ENCODE peak calls at places on chromosomes 11 and 22, in ten cellular contexts. One of them, this sample, is unnamed.

GRCh38 chr11:60912223-60912850 is 1.6 kb upstream of the TMEM109 start:
- DNase-seq in T-helper 1 cell: no peak
- DNase-seq in H54: no peak
- DNase-seq in cardiac fibroblast: no peak
- DNase-seq in cerebellar cortex: peak
- DNase-seq in brain pericyte: peak
- DNase-seq in activated naive CD4-positive, alpha-beta T cell treated with Interleukin-2 at 50 U/mL for 16 hours: no peak
- DNase-seq in small intestine: no peak
- DNase-seq in NCI-H2029 treated with DMSO at 0.1 percent for 48 hours: no peak
- DNase-seq in GM12892: no peak
- DNase-seq in this sample: no peak

GRCh38 chr11:113389288-113389687 is 1.7 kb downstream of the ANKK1 start:
- DNase-seq in T-helper 1 cell: no peak
- DNase-seq in H54: no peak
- DNase-seq in cardiac fibroblast: no peak
- DNase-seq in cerebellar cortex: no peak
- DNase-seq in brain pericyte: no peak
- DNase-seq in activated naive CD4-positive, alpha-beta T cell treated with Interleukin-2 at 50 U/mL for 16 hours: no peak
- DNase-seq in small intestine: no peak
- DNase-seq in NCI-H2029 treated with DMSO at 0.1 percent for 48 hours: no peak
- DNase-seq in GM12892: no peak
- DNase-seq in this sample: no peak

GRCh38 chr11:8693010-8693551 is 10.5 kb downstream of the RPL27A start:
- DNase-seq in T-helper 1 cell: no peak
- DNase-seq in H54: no peak
- DNase-seq in cardiac fibroblast: peak
- DNase-seq in cerebellar cortex: no peak
- DNase-seq in brain pericyte: no peak
- DNase-seq in activated naive CD4-positive, alpha-beta T cell treated with Interleukin-2 at 50 U/mL for 16 hours: no peak
- DNase-seq in small intestine: no peak
- DNase-seq in NCI-H2029 treated with DMSO at 0.1 percent for 48 hours: no peak
- DNase-seq in GM12892: no peak
- DNase-seq in this sample: no peak

GRCh38 chr11:46391578-46392420 is at the start of gene CHRM4:
- DNase-seq in T-helper 1 cell: no peak
- DNase-seq in H54: peak
- DNase-seq in cardiac fibroblast: peak
- DNase-seq in cerebellar cortex: no peak
- DNase-seq in brain pericyte: no peak
- DNase-seq in activated naive CD4-positive, alpha-beta T cell treated with Interleukin-2 at 50 U/mL for 16 hours: no peak
- DNase-seq in small intestine: peak
- DNase-seq in NCI-H2029 treated with DMSO at 0.1 percent for 48 hours: no peak
- DNase-seq in GM12892: peak
- DNase-seq in this sample: no peak

GRCh38 chr11:67272327-67273259 is 6.3 kb downstream of the GRK2 start:
- DNase-seq in T-helper 1 cell: no peak
- DNase-seq in H54: no peak
- DNase-seq in cardiac fibroblast: no peak
- DNase-seq in cerebellar cortex: no peak
- DNase-seq in brain pericyte: no peak
- DNase-seq in activated naive CD4-positive, alpha-beta T cell treated with Interleukin-2 at 50 U/mL for 16 hours: peak
- DNase-seq in small intestine: no peak
- DNase-seq in NCI-H2029 treated with DMSO at 0.1 percent for 48 hours: no peak
- DNase-seq in GM12892: no peak
- DNase-seq in this sample: no peak

GRCh38 chr11:64285885-64286800 is 495 bp downstream of the GPR137 start:
- DNase-seq in T-helper 1 cell: no peak
- DNase-seq in H54: no peak
- DNase-seq in cardiac fibroblast: no peak
- DNase-seq in cerebellar cortex: no peak
- DNase-seq in brain pericyte: no peak
- DNase-seq in activated naive CD4-positive, alpha-beta T cell treated with Interleukin-2 at 50 U/mL for 16 hours: peak
- DNase-seq in small intestine: no peak
- DNase-seq in NCI-H2029 treated with DMSO at 0.1 percent for 48 hours: peak
- DNase-seq in GM12892: no peak
- DNase-seq in this sample: no peak

GRCh38 chr11:85663781-85664560 is 958 bp downstream of the CREBZF start:
- DNase-seq in T-helper 1 cell: peak
- DNase-seq in H54: peak
- DNase-seq in cardiac fibroblast: peak
- DNase-seq in cerebellar cortex: peak
- DNase-seq in brain pericyte: no peak
- DNase-seq in activated naive CD4-positive, alpha-beta T cell treated with Interleukin-2 at 50 U/mL for 16 hours: peak
- DNase-seq in small intestine: peak
- DNase-seq in NCI-H2029 treated with DMSO at 0.1 percent for 48 hours: no peak
- DNase-seq in GM12892: peak
- DNase-seq in this sample: no peak

GRCh38 chr22:31951201-31952093 is 7.1 kb downstream of the YWHAH start:
- DNase-seq in T-helper 1 cell: no peak
- DNase-seq in H54: no peak
- DNase-seq in cardiac fibroblast: no peak
- DNase-seq in cerebellar cortex: no peak
- DNase-seq in brain pericyte: no peak
- DNase-seq in activated naive CD4-positive, alpha-beta T cell treated with Interleukin-2 at 50 U/mL for 16 hours: peak
- DNase-seq in small intestine: peak
- DNase-seq in NCI-H2029 treated with DMSO at 0.1 percent for 48 hours: no peak
- DNase-seq in GM12892: no peak
- DNase-seq in this sample: no peak

GRCh38 chr11:1632053-1632714 is 2.6 kb downstream of the KRTAP5-5 start:
- DNase-seq in T-helper 1 cell: no peak
- DNase-seq in H54: no peak
- DNase-seq in cardiac fibroblast: no peak
- DNase-seq in cerebellar cortex: no peak
- DNase-seq in brain pericyte: no peak
- DNase-seq in activated naive CD4-positive, alpha-beta T cell treated with Interleukin-2 at 50 U/mL for 16 hours: no peak
- DNase-seq in small intestine: no peak
- DNase-seq in NCI-H2029 treated with DMSO at 0.1 percent for 48 hours: no peak
- DNase-seq in GM12892: no peak
- DNase-seq in this sample: no peak

GRCh38 chr22:40023226-40023925 is 28.6 kb downstream of the FAM83F start:
- DNase-seq in T-helper 1 cell: no peak
- DNase-seq in H54: no peak
- DNase-seq in cardiac fibroblast: no peak
- DNase-seq in cerebellar cortex: no peak
- DNase-seq in brain pericyte: no peak
- DNase-seq in activated naive CD4-positive, alpha-beta T cell treated with Interleukin-2 at 50 U/mL for 16 hours: no peak
- DNase-seq in small intestine: no peak
- DNase-seq in NCI-H2029 treated with DMSO at 0.1 percent for 48 hours: no peak
- DNase-seq in GM12892: no peak
- DNase-seq in this sample: no peak

GRCh38 chr22:49788492-49788891 is 39.2 kb downstream of the BRD1 start:
- DNase-seq in T-helper 1 cell: no peak
- DNase-seq in H54: no peak
- DNase-seq in cardiac fibroblast: peak
- DNase-seq in cerebellar cortex: no peak
- DNase-seq in brain pericyte: no peak
- DNase-seq in activated naive CD4-positive, alpha-beta T cell treated with Interleukin-2 at 50 U/mL for 16 hours: no peak
- DNase-seq in small intestine: no peak
- DNase-seq in NCI-H2029 treated with DMSO at 0.1 percent for 48 hours: no peak
- DNase-seq in GM12892: no peak
- DNase-seq in this sample: no peak

GRCh38 chr22:49090853-49091135 is 736.9 kb downstream of the BRD1 start:
- DNase-seq in T-helper 1 cell: no peak
- DNase-seq in H54: no peak
- DNase-seq in cardiac fibroblast: no peak
- DNase-seq in cerebellar cortex: no peak
- DNase-seq in brain pericyte: no peak
- DNase-seq in activated naive CD4-positive, alpha-beta T cell treated with Interleukin-2 at 50 U/mL for 16 hours: no peak
- DNase-seq in small intestine: no peak
- DNase-seq in NCI-H2029 treated with DMSO at 0.1 percent for 48 hours: peak
- DNase-seq in GM12892: no peak
- DNase-seq in this sample: no peak

This sample was measured in astrocyte of the cerebellum.